ENCODE peak calls at places on chromosomes 16 and 17, in four cellular contexts. G is stimulated activated CD4-positive, alpha-beta T cell treated with anti-CD3 and anti-CD28 coated beads, Interleukin-2, amount 100 ng/mL, for 24 hours; A is GM19239; O is transverse colon. S is an unnamed sample.

GRCh38 chr17:48483471-48484131 is 47.2 kb downstream of the HOXB1 start:
- DNase-seq in O (peak; percentile 38), A (peak; percentile 29), G (peak; percentile 50), S (peak; percentile 47)

GRCh38 chr17:73644145-73645049 is at the start of gene SDK2:
- DNase-seq in G (peak; percentile 30), O (no peak), A (no peak), S (peak; percentile 39)

GRCh38 chr16:11171757-11172299 is 84.2 kb downstream of the SOCS1 start:
- DNase-seq in G (no peak), O (no peak), A (no peak), S (no peak)

GRCh38 chr17:5138616-5139453 is 23.0 kb downstream of the USP6 start:
- DNase-seq in O (no peak), G (no peak), A (no peak), S (no peak)

GRCh38 chr17:46171939-46172338 is 21.3 kb downstream of the KANSL1 start:
- DNase-seq in A (no peak), G (no peak), O (no peak), S (no peak)

GRCh38 chr17:17587614-17588336 is 3.7 kb downstream of the PEMT start:
- DNase-seq in A (no peak), G (no peak), O (no peak), S (no peak)

GRCh38 chr16:14148569-14148968 is 77.5 kb downstream of the MRTFB start:
- DNase-seq in O (no peak), G (no peak), A (no peak), S (no peak)

GRCh38 chr17:61422116-61422799 is 22.6 kb downstream of the TBX2 start:
- DNase-seq in G (no peak), A (no peak), O (no peak), S (no peak)

GRCh38 chr17:64155751-64156544 is 26.0 kb upstream of the ERN1 start:
- DNase-seq in A (no peak), O (peak; percentile 27), G (no peak), S (no peak)

GRCh38 chr16:24815052-24815451 is 30.7 kb upstream of the SLC5A11 start:
- DNase-seq in O (no peak), G (no peak), A (no peak), S (no peak)

S was measured in mesendoderm.